ENCODE peak calls at places on chromosomes 5 and 9, in six cellular contexts. Q is heart left ventricle; M is HCEC 1CT; G is skeletal muscle cell; T is central memory CD4-positive, alpha-beta T cell; X is AG09309. J is an unnamed sample.

GRCh38 chr9:123337971-123338370 is 18.0 kb upstream of the CRB2 start:
- DNase-seq in Q (no peak), M (no peak), G (no peak), T (no peak), X (no peak), J (no peak)

GRCh38 chr5:92403308-92403707 is 1020.2 kb upstream of the ARRDC3 start:
- DNase-seq in Q (no peak), M (no peak), G (no peak), T (no peak), X (no peak), J (no peak)

GRCh38 chr5:32002755-32003154 is 171.4 kb downstream of the GOLPH3 start:
- DNase-seq in Q (no peak), M (no peak), G (no peak), T (no peak), X (no peak), J (no peak)

GRCh38 chr9:84679571-84679970 is 10.0 kb downstream of the NTRK2 start:
- DNase-seq in Q (no peak), M (no peak), G (no peak), T (no peak), X (no peak), J (no peak)

GRCh38 chr5:45295231-45295630 is 400.9 kb downstream of the HCN1 start:
- DNase-seq in Q (no peak), M (no peak), G (no peak), T (no peak), X (no peak), J (no peak)

GRCh38 chr9:5630038-5630507 is 1.2 kb downstream of the RIC1 start:
- DNase-seq in Q (no peak), M (peak; percentile 50), G (no peak), T (peak; percentile 21), X (no peak), J (peak; percentile 17)

GRCh38 chr5:98770158-98770910 is 3.1 kb upstream of the RGMB start:
- DNase-seq in Q (peak; percentile 58), M (peak; percentile 51), G (no peak), T (peak; percentile 33), X (no peak), J (no peak)

GRCh38 chr5:112691758-112692157 is 45.9 kb upstream of the APC start:
- DNase-seq in Q (no peak), M (peak; percentile 41), G (no peak), T (no peak), X (no peak), J (no peak)

GRCh38 chr5:79560774-79561524 is 47.0 kb upstream of the HOMER1 start:
- DNase-seq in Q (no peak), M (peak; percentile 42), G (no peak), T (no peak), X (no peak), J (no peak)

GRCh38 chr9:108674766-108675530 is 180.8 kb downstream of the ACTL7B start:
- DNase-seq in Q (no peak), M (no peak), G (no peak), T (no peak), X (no peak), J (no peak)

GRCh38 chr5:446864-447263 is 3.9 kb downstream of the EXOC3 start:
- DNase-seq in Q (peak; percentile 16), M (peak; percentile 41), G (no peak), T (peak; percentile 29), X (no peak), J (peak; percentile 60)

GRCh38 chr9:113912816-113913215 is 36.7 kb downstream of the ZNF618 start:
- DNase-seq in Q (no peak), M (no peak), G (no peak), T (no peak), X (no peak), J (no peak)

GRCh38 chr5:62431735-62432617 is 19.4 kb downstream of the IPO11 start:
- DNase-seq in Q (no peak), M (no peak), G (no peak), T (no peak), X (no peak), J (no peak)

GRCh38 chr9:116243708-116244107 is 90.1 kb downstream of the PAPPA start:
- DNase-seq in Q (no peak), M (no peak), G (no peak), T (no peak), X (no peak), J (no peak)

GRCh38 chr9:136493567-136493971 is 10.7 kb upstream of the SEC16A start:
- DNase-seq in Q (no peak), M (no peak), G (no peak), T (no peak), X (no peak), J (no peak)

GRCh38 chr9:129458155-129458661 is 162.7 kb downstream of the C9orf50 start:
- DNase-seq in Q (peak; percentile 74), M (no peak), G (no peak), T (peak; percentile 76), X (no peak), J (no peak)

GRCh38 chr5:59125961-59126360 is 543.1 kb downstream of the RAB3C start:
- DNase-seq in Q (no peak), M (no peak), G (no peak), T (no peak), X (no peak), J (no peak)

GRCh38 chr5:35857606-35858205 is 1.0 kb downstream of the IL7R start:
- DNase-seq in Q (no peak), M (peak; percentile 92), G (peak; percentile 54), T (no peak), X (peak; percentile 75), J (no peak)

GRCh38 chr5:134555223-134555790 is 29.8 kb downstream of the JADE2 start:
- DNase-seq in Q (no peak), M (no peak), G (no peak), T (peak; percentile 17), X (no peak), J (no peak)

GRCh38 chr9:131237931-131238401 is 38.3 kb downstream of the FAM78A start:
- DNase-seq in Q (peak; percentile 87), M (peak; percentile 50), G (peak; percentile 69), T (peak; percentile 83), X (peak; percentile 68), J (peak; percentile 80)

GRCh38 chr5:59661306-59661705 is 232.2 kb downstream of the PDE4D start:
- DNase-seq in Q (no peak), M (peak; percentile 60), G (no peak), T (no peak), X (no peak), J (no peak)